ENCODE peak calls at places on chromosomes 11 and 22, in nine cellular contexts. G is adrenal gland, D is testis, K is A549, S is IMR-90, J is stomach, W is tibial nerve, Q is body of pancreas, A is transverse colon. U is an unnamed sample.

GRCh38 chr11:86978756-86979608 is 23.8 kb upstream of the FZD4 start:
- DNase-seq in G (no peak), D (no peak), K (peak), S (peak), J (no peak), W (peak), Q (no peak), A (no peak), U (no peak)

GRCh38 chr11:125448136-125448535 is 47.9 kb downstream of the FEZ1 start:
- DNase-seq in G (peak), D (no peak), K (no peak), S (peak), J (no peak), W (no peak), Q (no peak), A (no peak), U (no peak)

GRCh38 chr22:46788426-46789168 is 26.1 kb downstream of the TBC1D22A start:
- DNase-seq in G (no peak), D (no peak), K (no peak), S (no peak), J (no peak), W (no peak), Q (no peak), A (no peak), U (no peak)

GRCh38 chr11:120599816-120600420 is 88.4 kb downstream of the GRIK4 start:
- DNase-seq in G (no peak), D (no peak), K (no peak), S (no peak), J (no peak), W (no peak), Q (no peak), A (no peak), U (no peak)

GRCh38 chr11:2789331-2789730 is 89.5 kb upstream of the KCNQ1OT1 start:
- DNase-seq in G (peak), D (no peak), K (no peak), S (no peak), J (peak), W (no peak), Q (no peak), A (no peak), U (peak)

GRCh38 chr11:111846063-111846462 is 25.3 kb downstream of the ALG9 start:
- DNase-seq in G (no peak), D (no peak), K (no peak), S (peak), J (no peak), W (no peak), Q (no peak), A (no peak), U (no peak)

GRCh38 chr22:43481528-43482309 is 69.9 kb downstream of the MPPED1 start:
- DNase-seq in G (no peak), D (no peak), K (no peak), S (no peak), J (peak), W (no peak), Q (no peak), A (no peak), U (no peak)

GRCh38 chr11:87097582-87097981 is 59.8 kb downstream of the TMEM135 start:
- DNase-seq in G (peak), D (peak), K (peak), S (peak), J (peak), W (no peak), Q (peak), A (peak), U (no peak)

GRCh38 chr11:69301491-69302401 is 7.8 kb downstream of the MYEOV start:
- DNase-seq in G (peak), D (no peak), K (peak), S (peak), J (peak), W (no peak), Q (peak), A (peak), U (no peak)

GRCh38 chr11:121429556-121429955 is 22.6 kb upstream of the SORL1 start:
- DNase-seq in G (no peak), D (no peak), K (no peak), S (no peak), J (no peak), W (no peak), Q (no peak), A (no peak), U (no peak)

GRCh38 chr11:35608502-35608901 is 9.8 kb upstream of the FJX1 start:
- DNase-seq in G (no peak), D (no peak), K (no peak), S (no peak), J (no peak), W (no peak), Q (no peak), A (no peak), U (no peak)

GRCh38 chr22:39388261-39389011 is 11.1 kb upstream of the TAB1 start:
- DNase-seq in G (peak), D (peak), K (peak), S (peak), J (peak), W (peak), Q (peak), A (peak), U (peak)

GRCh38 chr11:390175-390574 is 3.8 kb upstream of the PKP3 start:
- DNase-seq in G (no peak), D (no peak), K (no peak), S (no peak), J (peak), W (no peak), Q (peak), A (peak), U (no peak)

GRCh38 chr11:69891421-69892236 is 72.4 kb upstream of the FGF3 start:
- DNase-seq in G (peak), D (peak), K (no peak), S (peak), J (peak), W (no peak), Q (no peak), A (peak), U (no peak)

GRCh38 chr11:117600261-117600783 is 196.7 kb downstream of the DSCAML1 start:
- DNase-seq in G (no peak), D (no peak), K (no peak), S (no peak), J (no peak), W (no peak), Q (no peak), A (no peak), U (no peak)

GRCh38 chr11:118924591-118925585 is 838 bp downstream of the BCL9L start:
- DNase-seq in G (peak), D (peak), K (peak), S (peak), J (peak), W (no peak), Q (peak), A (peak), U (peak)

GRCh38 chr22:30279389-30279788 is 9.9 kb downstream of the CASTOR1 start:
- DNase-seq in G (peak), D (no peak), K (no peak), S (no peak), J (no peak), W (no peak), Q (no peak), A (no peak), U (no peak)

GRCh38 chr11:124640660-124641059 is 18.0 kb downstream of the TBRG1 start:
- DNase-seq in G (no peak), D (no peak), K (no peak), S (no peak), J (no peak), W (no peak), Q (no peak), A (no peak), U (no peak)

GRCh38 chr11:69531071-69531716 is 49.7 kb downstream of the LINC01488 start:
- DNase-seq in G (no peak), D (no peak), K (no peak), S (no peak), J (no peak), W (no peak), Q (no peak), A (no peak), U (no peak)

GRCh38 chr11:120180571-120181445 is 30.0 kb upstream of the OAF start:
- DNase-seq in G (peak), D (peak), K (no peak), S (peak), J (peak), W (peak), Q (no peak), A (no peak), U (no peak)

GRCh38 chr22:48743601-48744282 is 1083.9 kb downstream of the BRD1 start:
- DNase-seq in G (peak), D (peak), K (no peak), S (no peak), J (peak), W (no peak), Q (no peak), A (no peak), U (peak)

GRCh38 chr11:70267405-70267950 is 3.0 kb upstream of the PPFIA1 start:
- DNase-seq in G (no peak), D (no peak), K (no peak), S (no peak), J (no peak), W (no peak), Q (no peak), A (no peak), U (no peak)

GRCh38 chr11:131912127-131912526 is 541.7 kb downstream of the NTM start:
- DNase-seq in G (no peak), D (no peak), K (no peak), S (no peak), J (no peak), W (no peak), Q (no peak), A (no peak), U (no peak)

GRCh38 chr22:49892226-49892899 is 25.9 kb downstream of the ALG12 start:
- DNase-seq in G (no peak), D (no peak), K (no peak), S (no peak), J (no peak), W (no peak), Q (no peak), A (no peak), U (no peak)

GRCh38 chr11:33598426-33599069 is 102.1 kb downstream of the C11orf91 start:
- DNase-seq in G (peak), D (no peak), K (no peak), S (no peak), J (no peak), W (no peak), Q (no peak), A (no peak), U (no peak)

GRCh38 chr11:46513934-46514342 is 79.9 kb downstream of the AMBRA1 start:
- DNase-seq in G (peak), D (peak), K (no peak), S (peak), J (peak), W (peak), Q (peak), A (peak), U (peak)

GRCh38 chr11:124198852-124199389 is 15.8 kb downstream of the OR10D3 start:
- DNase-seq in G (no peak), D (no peak), K (no peak), S (no peak), J (no peak), W (no peak), Q (no peak), A (no peak), U (no peak)

GRCh38 chr22:47203554-47203991 is 441.1 kb downstream of the TBC1D22A start:
- DNase-seq in G (peak), D (peak), K (no peak), S (no peak), J (peak), W (no peak), Q (peak), A (no peak), U (peak)

GRCh38 chr11:34620820-34621792 is at the start of gene EHF:
- DNase-seq in G (no peak), D (no peak), K (no peak), S (no peak), J (peak), W (no peak), Q (no peak), A (peak), U (no peak)

GRCh38 chr11:35474677-35475076 is 50.7 kb downstream of the PAMR1 start:
- DNase-seq in G (no peak), D (no peak), K (no peak), S (no peak), J (no peak), W (no peak), Q (no peak), A (no peak), U (no peak)

GRCh38 chr11:114989536-114989935 is 311.2 kb downstream of the NXPE2 start:
- DNase-seq in G (peak), D (no peak), K (no peak), S (no peak), J (no peak), W (no peak), Q (no peak), A (no peak), U (no peak)

GRCh38 chr11:128896356-128896755 is 5.2 kb downstream of the KCNJ5 start:
- DNase-seq in G (peak), D (no peak), K (no peak), S (no peak), J (no peak), W (no peak), Q (no peak), A (no peak), U (no peak)

GRCh38 chr11:102850973-102851745 is 7.8 kb upstream of the MMP3 start:
- DNase-seq in G (no peak), D (no peak), K (peak), S (peak), J (no peak), W (no peak), Q (no peak), A (peak), U (no peak)

GRCh38 chr22:40654522-40655167 is 18.1 kb upstream of the MRTFA start:
- DNase-seq in G (peak), D (peak), K (peak), S (peak), J (peak), W (peak), Q (peak), A (peak), U (peak)

GRCh38 chr11:1548221-1549070 is 23.6 kb downstream of the DUSP8 start:
- DNase-seq in G (peak), D (peak), K (peak), S (peak), J (peak), W (no peak), Q (peak), A (peak), U (peak)

GRCh38 chr11:11995601-11996000 is 12.8 kb downstream of the DKK3 start:
- DNase-seq in G (no peak), D (no peak), K (no peak), S (no peak), J (no peak), W (no peak), Q (no peak), A (no peak), U (no peak)

GRCh38 chr11:74090701-74091100 is 80.1 kb downstream of the C2CD3 start:
- DNase-seq in G (no peak), D (no peak), K (peak), S (peak), J (no peak), W (no peak), Q (no peak), A (no peak), U (no peak)

GRCh38 chr11:121081320-121081719 is 19.7 kb upstream of the TECTA start:
- DNase-seq in G (no peak), D (no peak), K (no peak), S (no peak), J (no peak), W (no peak), Q (no peak), A (no peak), U (no peak)

GRCh38 chr11:113176561-113176960 is 137.8 kb upstream of the TTC12 start:
- DNase-seq in G (no peak), D (no peak), K (no peak), S (no peak), J (no peak), W (no peak), Q (no peak), A (no peak), U (no peak)

GRCh38 chr22:43085658-43086606 is 3.3 kb downstream of the TTLL1 start:
- DNase-seq in G (no peak), D (no peak), K (no peak), S (no peak), J (no peak), W (no peak), Q (no peak), A (peak), U (no peak)

GRCh38 chr11:43835104-43835503 is 45.5 kb upstream of the ALKBH3 start:
- DNase-seq in G (peak), D (no peak), K (no peak), S (no peak), J (peak), W (no peak), Q (no peak), A (no peak), U (no peak)

GRCh38 chr11:43834291-43834690 is 46.3 kb upstream of the ALKBH3 start:
- DNase-seq in G (no peak), D (no peak), K (no peak), S (no peak), J (no peak), W (no peak), Q (no peak), A (no peak), U (no peak)

GRCh38 chr11:43830928-43831440 is 49.6 kb upstream of the ALKBH3 start:
- DNase-seq in G (peak), D (no peak), K (peak), S (peak), J (peak), W (no peak), Q (no peak), A (peak), U (no peak)

GRCh38 chr11:43833657-43834073 is 47.0 kb upstream of the ALKBH3 start:
- DNase-seq in G (no peak), D (no peak), K (peak), S (peak), J (peak), W (no peak), Q (no peak), A (no peak), U (no peak)

DNA sequence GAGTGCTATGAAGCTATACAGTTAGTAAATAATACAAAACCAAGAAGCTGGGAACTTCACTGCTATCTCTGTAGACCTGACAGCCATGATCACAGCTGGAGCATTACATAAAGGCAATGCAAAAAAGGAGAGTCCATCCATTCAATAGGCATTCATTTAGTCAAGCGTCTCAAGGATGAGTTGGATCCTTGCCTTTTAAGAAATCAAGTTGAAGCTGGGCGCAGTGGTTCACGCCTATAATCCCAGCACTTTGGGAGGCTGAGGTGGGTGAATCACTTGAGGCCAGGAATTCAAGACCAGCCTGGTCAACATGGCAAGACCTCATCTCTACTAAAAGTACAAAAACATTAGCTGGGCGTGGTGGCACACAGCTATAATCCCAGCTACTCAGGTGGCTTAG is 48.1 kb upstream of the ALKBH3 start:
- DNase-seq in G (no peak), D (no peak), K (no peak), S (no peak), J (no peak), W (no peak), Q (no peak), A (no peak), U (no peak)
- H3K4me3 ChIP-seq in G (no peak), D (no peak), K (no peak), S (no peak), J (no peak), W (no peak), Q (no peak), A (no peak), U (no peak)

DNA sequence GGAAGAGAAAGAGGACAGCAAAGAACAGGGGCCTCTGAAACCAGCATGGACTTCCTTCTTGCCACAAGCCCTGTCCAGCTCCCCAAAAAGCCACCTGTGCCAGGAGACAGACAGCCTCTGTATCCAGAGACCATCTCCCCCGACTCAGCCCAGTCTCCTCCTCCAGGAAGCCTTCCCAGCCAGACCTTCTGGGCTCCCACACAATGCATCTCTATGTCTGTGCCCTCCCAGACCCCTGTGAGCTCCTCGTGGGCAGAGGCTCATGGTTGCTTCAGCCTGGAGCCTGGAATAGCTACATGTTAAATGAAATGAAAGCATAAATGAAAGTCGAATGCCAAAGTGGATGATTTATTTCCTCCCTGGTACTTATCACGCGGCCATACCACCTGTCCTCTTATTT is 7.3 kb upstream of the ARAP1 start:
- DNase-seq in G (no peak), D (no peak), K (no peak), S (no peak), J (no peak), W (no peak), Q (no peak), A (no peak), U (no peak)
- H3K27ac ChIP-seq in G (peak), D (no peak), K (no peak), S (no peak), J (peak), W (peak), Q (peak), A (no peak), U (no peak)

DNA sequence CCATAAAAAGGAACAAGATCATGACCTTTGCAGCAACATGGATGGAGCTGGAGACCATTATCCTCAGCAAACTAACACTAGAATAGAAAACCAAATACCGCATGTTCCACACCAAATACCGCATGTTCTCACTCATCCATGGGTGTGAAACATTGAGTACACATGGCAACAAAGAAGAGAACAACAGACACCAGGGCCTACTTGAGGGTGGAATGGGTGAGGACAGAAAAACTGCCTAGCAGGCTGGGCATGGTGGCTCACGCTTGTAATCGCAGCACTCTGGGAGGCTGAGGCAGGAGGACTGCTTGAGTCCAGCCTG is 12.3 kb downstream of the EHD1 start:
- DNase-seq in G (no peak), D (no peak), K (no peak), S (no peak), J (no peak), W (no peak), Q (no peak), A (no peak), U (no peak)
- TF ChIP-seq POLR2A in G (no peak), D (no peak), K (no peak), S (no peak), J (no peak), W (no peak), Q (no peak), A (no peak), U (no peak)

GRCh38 chr22:38314992-38315800 is 2.0 kb downstream of the CSNK1E start:
- DNase-seq in G (peak), D (no peak), K (no peak), S (peak), J (peak), W (no peak), Q (no peak), A (peak), U (no peak)

GRCh38 chr22:38314140-38314991 is 2.9 kb downstream of the CSNK1E start:
- DNase-seq in G (no peak), D (no peak), K (no peak), S (peak), J (no peak), W (no peak), Q (no peak), A (peak), U (no peak)

GRCh38 chr22:38312261-38312800 is 4.9 kb downstream of the CSNK1E start:
- DNase-seq in G (no peak), D (no peak), K (no peak), S (peak), J (no peak), W (no peak), Q (no peak), A (no peak), U (no peak)

GRCh38 chr22:38311331-38311635 is 6.0 kb downstream of the CSNK1E start:
- DNase-seq in G (no peak), D (no peak), K (no peak), S (no peak), J (no peak), W (no peak), Q (no peak), A (no peak), U (no peak)

DNA sequence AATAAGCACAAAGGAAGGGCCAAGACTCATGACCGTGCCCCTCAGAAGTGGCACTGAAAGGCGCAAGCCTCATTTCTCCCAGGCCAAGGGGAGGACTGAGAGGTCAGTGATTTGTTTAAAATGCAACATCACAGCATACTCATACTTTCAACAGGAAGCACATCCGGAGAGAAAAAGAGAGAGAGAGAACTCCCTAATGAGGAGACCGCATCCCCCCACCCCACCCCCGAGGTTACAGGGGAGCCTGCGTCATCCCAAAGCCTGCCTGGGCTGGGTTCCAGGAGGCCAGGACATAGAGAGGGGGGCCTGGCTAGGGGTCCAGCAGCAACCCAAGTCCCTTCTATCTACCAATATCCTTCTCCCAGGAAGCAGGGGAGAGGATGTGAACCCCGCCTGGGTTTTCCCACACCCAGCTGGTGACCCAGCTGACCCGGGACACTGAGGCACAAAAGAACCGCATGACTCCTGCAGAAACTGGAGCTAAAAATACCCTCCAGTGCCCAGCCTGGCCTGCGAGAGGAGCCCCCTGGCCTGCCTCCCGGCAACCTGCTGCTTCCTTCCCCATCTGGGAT is 3.8 kb downstream of the CSNK1E start:
- DNase-seq in G (peak), D (no peak), K (peak), S (peak), J (peak), W (no peak), Q (peak), A (peak), U (peak)
- H3K4me3 ChIP-seq in G (no peak), D (no peak), K (peak), S (peak), J (peak), W (peak), Q (no peak), A (peak), U (peak)

GRCh38 chr22:36405221-36405631 is 17.5 kb upstream of the MYH9 start:
- DNase-seq in G (no peak), D (no peak), K (no peak), S (no peak), J (no peak), W (no peak), Q (no peak), A (no peak), U (no peak)
- H3K27ac ChIP-seq in G (no peak), D (no peak), K (peak), S (no peak), J (peak), W (no peak), Q (no peak), A (peak), U (no peak)

U was measured in ovary.